ENCODE peak calls at places on chromosomes 7 and 10, in nine cellular contexts. J, K, Y, E, O, S, L, H and G are unnamed samples.

GRCh38 chr7:16849295-16850148 is 32.3 kb downstream of the AGR3 start:
- DNase-seq in J (no peak), K (no peak), Y (no peak), E (no peak), O (no peak), S (no peak), L (no peak), H (no peak), G (no peak)

GRCh38 chr7:10940748-10941358 is 32.8 kb upstream of the PHF14 start:
- DNase-seq in J (no peak), K (no peak), Y (peak; percentile 62), E (peak; percentile 90), O (peak; percentile 38), S (no peak), L (peak; percentile 38), H (no peak), G (no peak)

GRCh38 chr7:1500064-1500807 is 4.0 kb downstream of the INTS1 start:
- DNase-seq in J (no peak), K (no peak), Y (no peak), E (no peak), O (no peak), S (no peak), L (no peak), H (no peak), G (no peak)

GRCh38 chr7:55230014-55230413 is 135.1 kb upstream of the LANCL2 start:
- DNase-seq in J (no peak), K (no peak), Y (no peak), E (no peak), O (no peak), S (no peak), L (no peak), H (no peak), G (no peak)

GRCh38 chr10:92387289-92387940 is 96.4 kb downstream of the MARCHF5 start:
- DNase-seq in J (no peak), K (no peak), Y (peak; percentile 36), E (no peak), O (peak; percentile 58), S (peak; percentile 73), L (peak; percentile 36), H (peak; percentile 90), G (peak; percentile 67)

GRCh38 chr10:102403115-102403514 is 7.6 kb downstream of the NFKB2 start:
- DNase-seq in J (no peak), K (no peak), Y (no peak), E (no peak), O (no peak), S (no peak), L (no peak), H (no peak), G (no peak)

GRCh38 chr7:54869513-54869912 is 110.5 kb upstream of the SEC61G start:
- DNase-seq in J (no peak), K (no peak), Y (no peak), E (no peak), O (no peak), S (no peak), L (no peak), H (no peak), G (no peak)

GRCh38 chr7:24757799-24758275 is 573 bp upstream of the GSDME start:
- DNase-seq in J (no peak), K (peak; percentile 70), Y (peak; percentile 67), E (peak; percentile 49), O (peak; percentile 66), S (peak; percentile 66), L (no peak), H (no peak), G (no peak)

GRCh38 chr10:124220971-124221355 is 127.6 kb upstream of the CHST15 start:
- DNase-seq in J (no peak), K (peak; percentile 29), Y (no peak), E (no peak), O (no peak), S (no peak), L (no peak), H (no peak), G (no peak)

GRCh38 chr7:45709168-45710034 is 135.2 kb downstream of the ADCY1 start:
- DNase-seq in J (no peak), K (peak; percentile 79), Y (no peak), E (no peak), O (no peak), S (peak; percentile 2), L (no peak), H (no peak), G (no peak)

GRCh38 chr10:74179124-74179710 is 28.2 kb downstream of the ADK start:
- DNase-seq in J (no peak), K (no peak), Y (no peak), E (no peak), O (peak; percentile 39), S (peak; percentile 2), L (no peak), H (no peak), G (no peak)

GRCh38 chr7:135205850-135206249 is 5.5 kb downstream of the WDR91 start:
- DNase-seq in J (no peak), K (no peak), Y (no peak), E (no peak), O (no peak), S (no peak), L (no peak), H (no peak), G (no peak)

GRCh38 chr7:1042161-1042833 is 2.0 kb upstream of the GPR146 start:
- DNase-seq in J (peak; percentile 36), K (peak; percentile 38), Y (no peak), E (no peak), O (no peak), S (no peak), L (no peak), H (no peak), G (no peak)

GRCh38 chr10:71966046-71967004 is 2.1 kb downstream of the CHST3 start:
- DNase-seq in J (no peak), K (no peak), Y (no peak), E (no peak), O (peak; percentile 77), S (peak; percentile 81), L (no peak), H (no peak), G (no peak)